ENCODE peak calls at places on chromosomes 16 and 17, in five cellular contexts. I, S, Z, O and A are unnamed samples.

GRCh38 chr16:17358350-17358749 is 112.4 kb downstream of the XYLT1 start:
- DNase-seq in S (no peak), I (no peak), O (no peak), Z (no peak), A (no peak)

GRCh38 chr16:87017388-87018012 is 299.7 kb downstream of the C16orf95 start:
- DNase-seq in S (peak; percentile 93), Z (peak; percentile 22), O (no peak), I (no peak), A (no peak)

GRCh38 chr16:67170168-67170947 is at the start of gene NOL3:
- DNase-seq in S (peak; percentile 66), I (no peak), Z (peak; percentile 62), O (no peak), A (peak; percentile 73)

GRCh38 chr16:58651965-58652348 is 22.3 kb upstream of the CNOT1 start:
- DNase-seq in I (no peak), Z (no peak), S (peak; percentile 56), O (no peak), A (no peak)

GRCh38 chr17:14793237-14793636 is 471.9 kb downstream of the PMP22 start:
- DNase-seq in Z (no peak), S (no peak), O (no peak), I (no peak), A (no peak)

GRCh38 chr16:9119795-9120194 is 28.4 kb downstream of the HAPSTR1 start:
- DNase-seq in S (peak; percentile 93), O (no peak), I (no peak), Z (no peak), A (no peak)

GRCh38 chr17:7204335-7204734 is 15.3 kb downstream of the DLG4 start:
- DNase-seq in O (peak; percentile 33), Z (no peak), S (no peak), I (no peak), A (no peak)

GRCh38 chr16:83402160-83402794 is 405.5 kb upstream of the HSBP1 start:
- DNase-seq in O (no peak), Z (no peak), S (peak; percentile 53), I (no peak), A (no peak)

GRCh38 chr17:58595194-58595792 is 80.9 kb upstream of the MTMR4 start:
- DNase-seq in O (no peak), I (no peak), S (no peak), Z (no peak), A (no peak)

GRCh38 chr17:65177901-65178300 is 40.7 kb downstream of the RGS9 start:
- DNase-seq in O (no peak), I (no peak), S (peak; percentile 59), Z (no peak), A (no peak)

GRCh38 chr16:70574595-70575271 is 51.1 kb downstream of the SF3B3 start:
- DNase-seq in O (no peak), I (no peak), Z (no peak), S (no peak), A (no peak)

GRCh38 chr17:75352079-75352569 is 53.4 kb downstream of the GRB2 start:
- DNase-seq in O (no peak), I (no peak), S (no peak), Z (peak; percentile 42), A (no peak)